ENCODE peak calls at places on chromosomes 7 and 10, in eight cellular contexts. T is PC-9; C is K562; O is osteoblast; L is brain microvascular endothelial cell; I is RWPE2; D is CD4-positive, CD25-positive, alpha-beta regulatory T cell; G is adrenal gland. M is an unnamed sample. For H3K27me3 and H3K36me3, the result is how much of the 10 kb centered on the place peaks cover.

GRCh38 chr10:108783897-108784296 is 1139.4 kb downstream of the XPNPEP1 start:
- DNase-seq in G (no peak), C (peak), I (no peak), L (peak), D (peak), T (peak), O (no peak), M (no peak)

GRCh38 chr10:86365346-86366032 is 1.1 kb downstream of the GRID1 start:
- DNase-seq in C (no peak), I (peak), T (no peak), O (no peak), G (peak), L (no peak), D (no peak), M (peak)

GRCh38 chr10:122060250-122060649 is 71.3 kb downstream of the TACC2 start:
- DNase-seq in G (no peak), O (no peak), L (peak), I (no peak), D (no peak), C (no peak), T (peak), M (no peak)

GRCh38 chr7:51005074-51005473 is 222.4 kb upstream of the GRB10 start:
- DNase-seq in O (no peak), I (no peak), L (no peak), T (no peak), G (no peak), D (no peak), C (no peak), M (no peak)

GRCh38 chr10:107576746-107577145 is 412.2 kb upstream of the SORCS1 start:
- DNase-seq in O (no peak), L (no peak), G (no peak), D (no peak), I (no peak), C (no peak), T (no peak), M (no peak)

GRCh38 chr7:24821045-24821853 is 64.0 kb upstream of the GSDME start:
- DNase-seq in G (no peak), I (peak), T (peak), D (peak), O (peak), C (peak), L (peak), M (no peak)

GRCh38 chr7:22147113-22147512 is 201.4 kb upstream of the CDCA7L start:
- DNase-seq in L (no peak), C (no peak), D (peak), O (no peak), G (no peak), T (no peak), I (no peak), M (no peak)

GRCh38 chr7:15280078-15280734 is 281.6 kb downstream of the AGMO start:
- DNase-seq in T (peak), I (no peak), D (no peak), O (no peak), G (no peak), C (no peak), L (no peak), M (no peak)

GRCh38 chr7:39510738-39511372 is 55.3 kb upstream of the YAE1 start:
- DNase-seq in G (no peak), D (no peak), I (no peak), O (no peak), L (peak), T (no peak), C (no peak), M (no peak)

GRCh38 chr10:90969947-90970673 is 49.2 kb upstream of the ANKRD1 start:
- DNase-seq in T (no peak), C (no peak), O (peak), I (no peak), L (peak), G (no peak), D (peak), M (no peak)

GRCh38 chr7:89623018-89623672 is 531.1 kb upstream of the STEAP1 start:
- DNase-seq in L (peak), T (peak), I (no peak), O (no peak), G (peak), C (no peak), D (peak), M (no peak)

GRCh38 chr10:73553316-73553715 is 37.8 kb downstream of the USP54 start:
- DNase-seq in O (no peak), C (no peak), D (no peak), G (no peak), I (no peak), L (no peak), T (no peak), M (no peak)

GRCh38 chr7:50119815-50120637 is 27.0 kb upstream of the ZPBP start:
- DNase-seq in T (no peak), O (no peak), I (no peak), G (no peak), L (no peak), C (peak), D (peak), M (no peak)

GRCh38 chr10:104274762-104275721 is 6.1 kb downstream of the GSTO2 start:
- DNase-seq in I (peak), T (peak), G (peak), L (no peak), C (peak), O (peak), D (peak), M (peak)

GRCh38 chr10:68231916-68232315 is at the start of gene ATOH7:
- DNase-seq in I (no peak), O (no peak), D (no peak), T (no peak), L (no peak), C (no peak), G (no peak), M (peak)

GRCh38 chr7:38629621-38630020 is 1.6 kb downstream of the AMPH start:
- DNase-seq in O (peak), D (no peak), G (no peak), C (no peak), L (no peak), I (no peak), T (no peak), M (no peak)

GRCh38 chr10:123804716-123805115 is 86.9 kb downstream of the CPXM2 start:
- DNase-seq in T (no peak), G (no peak), D (no peak), L (no peak), I (no peak), C (no peak), O (no peak), M (no peak)

GRCh38 chr10:106487726-106488125 is 676.8 kb downstream of the SORCS1 start:
- DNase-seq in I (no peak), C (no peak), D (no peak), L (no peak), O (no peak), G (no peak), T (no peak), M (no peak)

GRCh38 chr7:121966538-121967332 is 93.8 kb downstream of the PTPRZ1 start:
- DNase-seq in O (no peak), C (no peak), I (no peak), L (no peak), T (no peak), D (no peak), G (no peak), M (no peak)

GRCh38 chr7:50418086-50418515 is 32.0 kb downstream of the FIGNL1 start:
- DNase-seq in I (no peak), T (peak), O (peak), C (peak), D (peak), G (peak), L (peak), M (peak)

GRCh38 chr10:124403548-124403947 is 15.2 kb downstream of the OAT start:
- DNase-seq in O (peak), C (peak), I (no peak), L (peak), D (peak), T (no peak), G (no peak), M (peak)

GRCh38 chr10:77409697-77410471 is 227.7 kb downstream of the KCNMA1 start:
- DNase-seq in D (no peak), O (no peak), I (no peak), G (no peak), L (no peak), T (peak), C (no peak), M (peak)

GRCh38 chr10:37752309-37752875 is 105.0 kb downstream of the ZNF248 start:
- DNase-seq in G (no peak), T (no peak), O (no peak), D (no peak), I (no peak), L (no peak), C (no peak), M (no peak)

GRCh38 chr7:584122-584465 is 64.4 kb upstream of the PDGFA start:
- DNase-seq in L (no peak), O (no peak), D (peak), G (no peak), C (no peak), I (no peak), T (no peak), M (no peak)

GRCh38 chr7:41185851-41186250 is 517.0 kb downstream of the INHBA start:
- DNase-seq in C (no peak), G (no peak), L (no peak), O (no peak), T (no peak), D (no peak), I (no peak), M (no peak)

GRCh38 chr10:115972426-115972825 is 300.6 kb downstream of the GFRA1 start:
- DNase-seq in C (no peak), G (no peak), T (no peak), O (no peak), I (no peak), D (no peak), L (no peak), M (no peak)

GRCh38 chr10:24311888-24312287 is 103.0 kb downstream of the KIAA1217 start:
- DNase-seq in L (no peak), G (no peak), C (no peak), D (no peak), I (no peak), O (no peak), T (no peak), M (no peak)

GRCh38 chr10:85891471-85891870 is 475.1 kb downstream of the GRID1 start:
- DNase-seq in L (no peak), I (no peak), G (no peak), D (no peak), O (no peak), T (no peak), C (no peak), M (peak)

GRCh38 chr10:73439055-73439454 is 5.7 kb upstream of the MSS51 start:
- DNase-seq in G (no peak), C (no peak), D (no peak), O (no peak), T (no peak), I (no peak), L (no peak), M (no peak)

GRCh38 chr7:25852249-25852994 is 299.6 kb upstream of the NFE2L3 start:
- DNase-seq in D (no peak), G (no peak), L (no peak), I (no peak), O (no peak), T (no peak), C (no peak), M (peak)

GRCh38 chr7:114865564-114865963 is 56.3 kb upstream of the MDFIC start:
- DNase-seq in G (peak), D (peak), T (peak), L (peak), O (peak), I (no peak), C (no peak), M (peak)

GRCh38 chr10:68184546-68184945 is 47.4 kb downstream of the ATOH7 start:
- DNase-seq in G (no peak), D (no peak), I (no peak), C (no peak), T (no peak), O (peak), L (no peak), M (no peak)

DNA sequence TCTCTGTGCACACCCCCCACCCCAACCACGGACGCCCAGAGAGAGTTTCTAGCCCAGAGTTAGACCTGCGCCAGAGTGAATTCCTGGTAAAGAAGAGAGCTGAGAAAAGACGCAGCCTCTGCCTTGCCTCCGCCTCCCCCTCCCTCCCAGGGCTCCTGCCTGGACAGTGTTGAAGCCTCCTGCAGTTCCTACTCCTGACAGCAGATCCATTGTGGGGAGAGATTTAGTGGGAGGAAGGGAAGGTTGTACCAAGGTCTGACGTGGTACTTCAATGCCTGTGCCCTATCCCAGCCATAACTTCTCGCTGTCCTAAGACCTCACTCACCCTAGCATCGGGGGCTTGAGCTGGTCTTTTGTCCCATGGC is 952 bp downstream of the SRRM3 start:
- DNase-seq in G (no peak), C (no peak), I (no peak), O (no peak), L (no peak), T (no peak), D (no peak), M (peak)
- H3K4me3 ChIP-seq in G (no peak), C (no peak), I (no peak), O (no peak), L (no peak), T (no peak), D (no peak), M (no peak)

GRCh38 chr7:151857866-151858440 is 19.0 kb downstream of the PRKAG2 start:
- DNase-seq in C (no peak), G (no peak), T (no peak), I (no peak), L (no peak), O (peak), D (no peak), M (no peak)
- H3K27me3 ChIP-seq in C (half or more), G (under half), T (under half), I (under half), L (under half), O (under half), D (under half), M (under half)

GRCh38 chr10:29882766-29883165 is 176.6 kb downstream of the JCAD start:
- DNase-seq in T (no peak), L (no peak), I (no peak), O (no peak), D (no peak), G (no peak), C (no peak), M (no peak)

GRCh38 chr10:29881811-29882210 is 177.6 kb downstream of the JCAD start:
- DNase-seq in I (no peak), T (no peak), L (no peak), O (peak), D (no peak), C (no peak), G (no peak), M (no peak)

GRCh38 chr10:29881336-29881751 is 178.0 kb downstream of the JCAD start:
- DNase-seq in C (no peak), D (no peak), L (no peak), T (no peak), O (no peak), I (no peak), G (no peak), M (no peak)

GRCh38 chr10:29880856-29881255 is 178.5 kb downstream of the JCAD start:
- DNase-seq in C (no peak), T (no peak), D (no peak), I (no peak), G (no peak), L (no peak), O (peak), M (no peak)

GRCh38 chr10:29883231-29883630 is 176.2 kb downstream of the JCAD start:
- DNase-seq in I (no peak), T (no peak), G (no peak), L (no peak), C (no peak), O (no peak), D (no peak), M (no peak)
- H3K36me3 ChIP-seq in I (under half), T (under half), G (under half), L (under half), C (under half), O (under half), D (under half), M (under half)

GRCh38 chr7:46291064-46291463 is 370.0 kb upstream of the IGFBP3 start:
- DNase-seq in O (peak), T (peak), D (no peak), G (no peak), L (peak), C (no peak), I (peak), M (no peak)

GRCh38 chr7:46288010-46288409 is 366.9 kb upstream of the IGFBP3 start:
- DNase-seq in G (no peak), L (no peak), D (no peak), T (no peak), I (no peak), O (no peak), C (no peak), M (no peak)

GRCh38 chr7:46286957-46287356 is 365.9 kb upstream of the IGFBP3 start:
- DNase-seq in O (no peak), G (no peak), L (no peak), T (no peak), C (no peak), D (no peak), I (no peak), M (no peak)

GRCh38 chr7:46290374-46291061 is 369.4 kb upstream of the IGFBP3 start:
- DNase-seq in O (no peak), G (no peak), I (no peak), T (no peak), L (no peak), C (no peak), D (no peak), M (no peak)

DNA sequence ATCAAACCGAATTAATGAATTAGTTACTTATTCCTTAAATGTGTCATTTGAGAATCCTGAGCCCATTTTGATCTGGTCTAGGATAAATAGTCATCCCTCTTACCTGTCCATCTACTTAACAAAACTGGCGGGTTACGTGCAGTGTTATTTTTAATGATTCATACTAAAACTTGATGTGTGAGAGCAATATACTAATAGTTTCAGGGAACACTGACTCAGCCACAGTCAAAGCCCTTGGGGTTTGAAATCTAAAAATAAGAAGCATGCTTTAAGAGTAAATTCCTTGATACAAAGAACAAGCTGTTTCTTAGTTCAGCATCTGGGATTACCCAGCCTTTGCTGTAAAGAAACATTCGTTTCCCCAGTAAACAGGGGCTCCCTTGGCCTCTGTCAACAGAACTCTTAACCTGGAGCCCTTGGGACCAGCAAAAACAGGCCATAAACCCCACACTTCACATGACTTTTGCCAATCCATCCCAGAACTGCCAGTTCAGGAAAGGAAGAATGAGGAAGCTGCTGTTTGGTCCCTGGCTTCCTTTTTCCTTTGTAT is 370.6 kb upstream of the IGFBP3 start:
- DNase-seq in D (no peak), T (peak), C (no peak), L (peak), O (peak), G (no peak), I (no peak), M (no peak)
- H3K4me3 ChIP-seq in D (no peak), T (no peak), C (no peak), L (no peak), O (peak), G (no peak), I (no peak), M (no peak)

DNA sequence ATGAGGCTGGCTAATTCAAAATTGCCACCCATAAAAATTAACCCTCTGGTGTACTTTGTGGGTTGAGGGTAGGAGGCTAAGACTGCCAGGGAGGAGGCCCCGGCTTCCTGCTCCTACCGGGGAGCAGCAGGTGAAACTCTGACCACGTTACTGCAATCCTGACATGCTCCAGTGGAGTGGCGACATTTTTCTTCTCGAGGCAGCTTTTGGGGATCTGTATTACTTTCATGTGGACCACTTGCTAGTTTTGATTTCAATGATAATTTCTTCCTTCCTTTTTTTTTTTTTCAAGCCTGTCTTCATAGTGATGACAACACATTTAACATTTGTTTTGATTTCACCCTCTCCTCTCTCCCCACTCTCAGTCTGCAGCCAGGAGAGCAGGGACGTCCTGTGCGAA is 14.6 kb downstream of the GATA3 start:
- DNase-seq in G (no peak), D (no peak), T (no peak), L (no peak), C (no peak), O (no peak), I (no peak), M (no peak)
- H3K27me3 ChIP-seq in G (under half), D (under half), T (under half), L (under half), C (under half), O (under half), I (under half), M (under half)

DNA sequence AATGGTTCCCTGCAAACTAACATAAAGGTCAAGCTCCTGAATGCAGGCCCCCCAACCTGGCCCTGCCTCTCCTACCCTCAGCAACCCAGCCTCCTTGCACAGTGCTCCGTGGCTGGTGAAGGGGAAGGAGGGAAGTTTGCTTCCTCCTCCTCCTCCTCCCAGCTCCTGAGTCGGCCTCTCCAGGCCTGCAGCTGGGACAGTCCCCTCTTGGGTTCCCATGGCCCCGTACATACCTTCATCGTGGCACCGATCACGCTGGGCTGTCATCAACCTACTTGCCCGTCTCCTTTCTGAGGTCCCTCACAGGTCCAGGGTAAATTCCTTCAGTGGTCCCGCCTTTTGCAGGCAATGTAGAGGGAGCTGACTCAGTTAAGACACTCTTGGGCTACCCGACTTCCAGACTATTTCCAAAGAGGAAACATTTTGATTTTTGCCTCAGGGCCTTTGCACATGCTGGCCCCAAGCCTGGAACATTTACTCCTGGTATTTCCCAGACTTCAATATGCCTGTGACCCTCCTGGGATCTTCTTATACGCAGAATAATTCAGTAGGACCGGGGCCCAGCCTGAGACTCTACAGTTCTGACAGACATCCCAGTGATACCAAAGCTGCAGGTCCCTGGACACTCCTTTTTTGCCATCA is 26.8 kb downstream of the PDIA4 start:
- DNase-seq in D (no peak), I (no peak), O (no peak), C (no peak), T (no peak), L (no peak), G (no peak), M (peak)
- H3K36me3 ChIP-seq in D (under half), I (under half), O (under half), C (under half), T (under half), L (under half), G (under half), M (under half)

GRCh38 chr10:80200687-80201086 is 4.7 kb downstream of the ANXA11 start:
- DNase-seq in D (no peak), I (no peak), L (no peak), C (no peak), O (no peak), G (no peak), T (no peak), M (no peak)
- H3K4me3 ChIP-seq in D (no peak), I (no peak), L (no peak), C (no peak), O (no peak), G (no peak), T (no peak), M (no peak)

GRCh38 chr7:96986901-96987300 is 18.5 kb upstream of the DLX6 start:
- DNase-seq in T (no peak), D (no peak), I (no peak), O (no peak), G (no peak), L (no peak), C (no peak), M (no peak)
- H3K27me3 ChIP-seq in T (under half), D (under half), I (half or more), O (under half), G (under half), L (under half), C (under half), M (half or more)

M was measured in H7.